ENCODE peak calls at places on chromosomes 2 and 18, in four cellular contexts. K is upper lobe of left lung, G is heart left ventricle, V is uterus. L is an unnamed sample.
A peak's percentile ranks its signal among the peaks of the same experiment; 100 is the strongest.

GRCh38 chr2:35989523-35989922 is 366.1 kb upstream of the CRIM1 start:
- DNase-seq in K (no peak), V (no peak), G (no peak), L (no peak)

GRCh38 chr18:28439870-28440269 is 262.9 kb upstream of the CDH2 start:
- DNase-seq in V (no peak), K (no peak), G (no peak), L (no peak)

GRCh38 chr2:60391250-60392013 is 162.0 kb downstream of the BCL11A start:
- DNase-seq in K (no peak), G (no peak), V (no peak), L (no peak)

GRCh38 chr2:98485453-98485755 is 40.7 kb downstream of the INPP4A start:
- DNase-seq in G (no peak), K (no peak), V (no peak), L (no peak)

GRCh38 chr18:46899274-46899948 is 17.9 kb downstream of the PIAS2 start:
- DNase-seq in G (no peak), K (no peak), V (no peak), L (no peak)

GRCh38 chr2:127628767-127629614 is 17.0 kb upstream of the GPR17 start:
- DNase-seq in G (no peak), K (peak; percentile 49), V (no peak), L (no peak)

GRCh38 chr2:40138327-40138726 is 313.6 kb downstream of the SLC8A1 start:
- DNase-seq in K (no peak), G (no peak), V (no peak), L (no peak)

GRCh38 chr2:240648650-240649275 is 23.5 kb downstream of the GPR35 start:
- DNase-seq in G (no peak), K (no peak), V (no peak), L (no peak)

GRCh38 chr2:71224935-71225334 is 2.0 kb downstream of the PAIP2B start:
- DNase-seq in K (no peak), G (no peak), V (no peak), L (no peak)

GRCh38 chr2:220143336-220143735 is 515.9 kb downstream of the SLC4A3 start:
- DNase-seq in K (no peak), V (no peak), G (no peak), L (no peak)

GRCh38 chr2:206981739-206982336 is 42.5 kb downstream of the CPO start:
- DNase-seq in G (peak; percentile 72), K (no peak), V (peak; percentile 70), L (peak; percentile 67)

GRCh38 chr2:175431054-175431780 is 249.7 kb upstream of the ATP5MC3 start:
- DNase-seq in K (no peak), G (no peak), V (no peak), L (no peak)

GRCh38 chr2:129883121-129883520 is 96.3 kb upstream of the RAB6C start:
- DNase-seq in V (no peak), K (no peak), G (no peak), L (no peak)

GRCh38 chr2:121191191-121192170 is 93.5 kb downstream of the TFCP2L1 start:
- DNase-seq in K (no peak), V (no peak), G (no peak), L (no peak)

GRCh38 chr2:165863816-165864221 is 69.8 kb upstream of the GALNT3 start:
- DNase-seq in G (no peak), V (no peak), K (no peak), L (no peak)

GRCh38 chr2:134122610-134123009 is 131.3 kb upstream of the MGAT5 start:
- DNase-seq in V (no peak), K (no peak), G (no peak), L (no peak)

GRCh38 chr2:66578067-66578852 is 143.3 kb downstream of the MEIS1 start:
- DNase-seq in K (peak; percentile 87), V (peak; percentile 61), G (no peak), L (no peak)

GRCh38 chr2:127096718-127097470 is 10.1 kb downstream of the BIN1 start:
- DNase-seq in K (no peak), G (no peak), V (no peak), L (peak; percentile 63)

GRCh38 chr2:179675435-179675834 is 186.0 kb downstream of the ZNF385B start:
- DNase-seq in K (no peak), V (no peak), G (no peak), L (no peak)

GRCh38 chr18:30211112-30211511 is 831.4 kb downstream of the DSC3 start:
- DNase-seq in V (no peak), K (no peak), G (no peak), L (no peak)

GRCh38 chr2:174662459-174662858 is 64.9 kb upstream of the WIPF1 start:
- DNase-seq in V (no peak), K (no peak), G (no peak), L (no peak)

GRCh38 chr2:173415663-173416469 is 61.2 kb downstream of the CDCA7 start:
- DNase-seq in G (no peak), K (peak; percentile 62), V (no peak), L (no peak)

GRCh38 chr18:54280206-54280550 is 10.9 kb downstream of the POLI start:
- DNase-seq in K (no peak), G (no peak), V (no peak), L (no peak)

GRCh38 chr18:50507120-50507590 is 52.7 kb upstream of the MAPK4 start:
- DNase-seq in K (no peak), G (peak; percentile 21), V (peak; percentile 16), L (peak; percentile 64)

GRCh38 chr18:8257851-8258434 is 351.3 kb upstream of the RAB12 start:
- DNase-seq in G (no peak), V (no peak), K (no peak), L (no peak)

GRCh38 chr18:70072678-70073077 is 125.0 kb upstream of the CD226 start:
- DNase-seq in V (no peak), K (no peak), G (no peak), L (no peak)

GRCh38 chr2:69060938-69061501 is 48.0 kb downstream of the ANTXR1 start:
- DNase-seq in K (no peak), V (no peak), G (no peak), L (no peak)

GRCh38 chr18:27004056-27004829 is 138.7 kb upstream of the AQP4 start:
- DNase-seq in K (no peak), V (no peak), G (no peak), L (no peak)

GRCh38 chr18:78830161-78830560 is 149.5 kb upstream of the SALL3 start:
- DNase-seq in G (no peak), V (no peak), K (no peak), L (no peak)

GRCh38 chr18:6948238-6948637 is 169.4 kb downstream of the LAMA1 start:
- DNase-seq in G (no peak), K (no peak), V (no peak), L (no peak)

GRCh38 chr2:236672606-236673005 is 103.0 kb downstream of the ACKR3 start:
- DNase-seq in V (no peak), G (no peak), K (no peak), L (no peak)

GRCh38 chr2:232761301-232761907 is 15.0 kb downstream of the KCNJ13 start:
- DNase-seq in V (no peak), G (no peak), K (no peak), L (no peak)

GRCh38 chr2:70745276-70745675 is 22.7 kb downstream of the ADD2 start:
- DNase-seq in K (no peak), V (no peak), G (no peak), L (no peak)

GRCh38 chr2:222575618-222576017 is 80.3 kb downstream of the FARSB start:
- DNase-seq in V (no peak), G (no peak), K (no peak), L (no peak)

GRCh38 chr18:36613069-36613468 is 215.7 kb downstream of the TPGS2 start:
- DNase-seq in V (no peak), K (no peak), G (no peak), L (no peak)

GRCh38 chr18:44807766-44808165 is 127.1 kb downstream of the SETBP1 start:
- DNase-seq in V (no peak), K (no peak), G (no peak), L (no peak)

DNA sequence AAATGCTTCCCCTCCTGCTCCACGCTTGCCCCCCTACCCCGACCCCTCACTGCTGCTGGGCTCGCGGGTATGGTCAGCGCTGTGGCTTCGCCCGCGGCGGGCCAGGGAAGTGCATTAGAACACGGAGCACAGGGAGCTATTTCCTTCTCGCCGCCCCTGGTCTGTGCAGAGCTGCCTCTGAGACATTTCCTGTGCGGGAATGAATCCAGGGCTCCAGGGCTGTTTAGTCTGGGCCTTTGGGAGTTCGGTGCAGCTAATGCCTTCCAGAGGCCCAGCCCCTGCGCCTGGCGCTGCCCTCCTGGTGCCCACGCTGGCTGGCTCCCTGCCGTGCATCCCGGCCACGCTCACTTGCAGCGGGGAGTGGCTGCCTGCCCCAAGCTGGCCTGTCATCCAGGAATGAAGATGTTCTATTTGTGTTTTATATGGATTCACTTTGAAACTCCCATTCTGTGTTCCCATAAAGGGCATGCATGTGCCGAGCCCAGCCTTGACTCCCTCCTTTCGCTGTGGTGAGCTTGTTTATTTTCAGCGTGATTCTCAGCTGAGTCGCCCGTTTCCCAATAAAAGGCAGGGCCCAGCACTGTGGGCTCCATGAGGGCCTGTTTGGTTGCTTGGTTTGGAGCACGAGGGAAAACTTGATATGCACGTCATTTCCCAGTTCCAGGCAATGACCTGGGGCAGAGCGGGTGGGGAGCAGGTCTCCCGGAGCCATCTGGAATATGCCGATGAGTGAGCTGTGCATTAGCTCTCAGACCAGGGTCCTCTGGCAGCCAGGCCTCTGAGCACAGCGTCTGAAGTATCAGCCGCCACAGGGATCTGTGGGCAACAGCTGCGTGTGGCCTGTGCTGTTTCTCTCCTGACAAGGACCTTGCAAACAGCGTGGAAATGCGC is 42.7 kb downstream of the SH3RF3 start:
- DNase-seq in V (peak; percentile 50), G (peak; percentile 61), K (peak; percentile 84), L (no peak)
- H3K4me3 ChIP-seq in V (no peak overlapping the region), G (no peak overlapping the region), K (no peak overlapping the region), L (no peak overlapping the region)

DNA sequence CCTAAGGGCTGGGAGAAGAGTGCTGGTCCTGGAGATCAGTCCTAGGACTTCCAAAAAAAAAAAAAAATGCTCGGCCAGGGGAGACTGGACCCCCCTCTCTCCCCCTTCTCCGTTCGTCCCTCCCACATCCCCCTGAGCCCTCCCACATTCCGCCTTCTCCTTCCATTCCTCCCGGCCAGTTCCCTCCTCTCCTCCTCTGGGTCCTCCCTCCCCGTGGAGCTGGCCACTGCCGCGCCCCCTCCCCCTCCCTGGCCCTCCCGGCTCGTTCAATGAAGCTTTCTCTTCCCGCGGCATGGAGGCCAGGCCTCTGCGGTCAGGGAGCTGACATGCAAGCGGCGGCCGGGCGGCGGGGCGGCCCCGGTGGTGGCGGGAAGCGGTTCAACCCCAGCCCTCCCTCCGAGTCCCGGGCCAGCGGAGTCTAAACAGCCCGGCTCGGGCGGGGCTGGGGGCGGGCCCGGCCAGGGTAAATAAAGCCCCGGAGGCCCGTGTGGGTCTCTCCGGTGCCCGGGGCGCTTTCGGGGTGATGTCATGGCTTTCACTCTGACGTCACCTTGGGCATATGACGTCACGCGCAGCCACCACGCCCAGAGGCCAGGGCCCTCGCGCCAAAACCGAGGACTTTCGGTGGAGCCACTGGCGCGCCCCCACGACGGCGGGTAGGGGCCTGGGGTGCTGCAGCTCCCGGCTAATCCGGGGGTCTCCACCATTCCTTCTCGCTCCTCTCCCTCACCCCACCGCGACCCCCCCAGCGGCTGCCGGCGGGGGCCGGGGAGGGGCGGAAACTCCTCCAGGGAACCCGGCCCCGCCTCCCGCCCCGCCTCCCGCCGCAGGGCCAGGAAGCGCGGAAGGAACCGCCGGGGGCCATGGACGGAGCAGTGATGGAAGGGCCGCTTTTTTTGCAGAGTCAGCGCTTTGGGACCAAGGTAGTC is at the start of the genes DOK1 and LOXL3:
- DNase-seq in V (peak; percentile 87), K (peak; percentile 98), G (peak; percentile 93), L (peak; percentile 90)
- TF ChIP-seq POLR2A in V (peak; percentile 20), K (peak; percentile 55), G (no peak), L (no peak)

GRCh38 chr2:230054079-230054478 is 14.6 kb downstream of the SLC16A14 start:
- DNase-seq in G (no peak), K (no peak), V (no peak), L (no peak)
- H3K27ac ChIP-seq in G (no peak overlapping the region), K (no peak overlapping the region), V (no peak overlapping the region), L (no peak overlapping the region)

GRCh38 chr2:26173596-26174482 is 951 bp downstream of the GAREM2 start:
- DNase-seq in K (peak; percentile 82), G (no peak), V (no peak), L (no peak)
- H3K4me3 ChIP-seq in K (peak overlapping the region; percentile 33), G (peak overlapping the region; percentile 54), V (no peak overlapping the region), L (no peak overlapping the region)